ENCODE peak calls at places on chromosomes 4 and X, in eight cellular contexts. E is H1, G is breast epithelium, Z is heart left ventricle, V is esophagus squamous epithelium, Y is A549, Q is GM12878, M is uterus. K is an unnamed sample. For H3K4me1, the result is how much of the 10 kb centered on the place peaks cover.

GRCh38 chrX:54171091-54171490 is 12.0 kb downstream of the FAM120C start:
- DNase-seq in Y (no peak), Q (no peak), G (no peak), Z (no peak), M (no peak), V (no peak), E (no peak), K (no peak)

GRCh38 chr4:84681488-84682274 is 98.8 kb downstream of the CDS1 start:
- DNase-seq in Q (no peak), M (no peak), Y (no peak), Z (no peak), E (no peak), V (no peak), G (no peak), K (no peak)

GRCh38 chr4:128871948-128872347 is 62.4 kb downstream of the JADE1 start:
- DNase-seq in M (no peak), Q (no peak), V (no peak), Y (peak), Z (no peak), E (no peak), G (no peak), K (no peak)

GRCh38 chr4:171031338-171031737 is 781.9 kb upstream of the GALNTL6 start:
- DNase-seq in M (no peak), Z (no peak), E (no peak), V (no peak), G (no peak), Q (no peak), Y (no peak), K (no peak)

GRCh38 chrX:71627588-71628404 is 9.5 kb upstream of the CXCR3 start:
- DNase-seq in E (no peak), Z (no peak), M (no peak), G (no peak), Y (no peak), Q (no peak), V (no peak), K (no peak)

GRCh38 chr4:110625593-110626292 is 2.9 kb upstream of the PITX2 start:
- DNase-seq in V (no peak), Z (no peak), Y (no peak), Q (no peak), M (no peak), E (no peak), G (no peak), K (no peak)

GRCh38 chrX:39361736-39362135 is 560.5 kb downstream of the MID1IP1 start:
- DNase-seq in Z (no peak), E (no peak), Q (no peak), M (no peak), G (no peak), Y (no peak), V (no peak), K (no peak)

GRCh38 chrX:143437439-143437838 is 79.8 kb downstream of the SPANXN3 start:
- DNase-seq in M (no peak), Y (no peak), Q (no peak), G (no peak), V (no peak), Z (no peak), E (no peak), K (no peak)

GRCh38 chr4:141636771-141637460 is 533 bp downstream of the IL15 start:
- DNase-seq in Y (peak), Z (peak), V (no peak), M (peak), Q (no peak), G (peak), E (peak), K (peak)

GRCh38 chr4:141637565-141637964 is 1.2 kb downstream of the IL15 start:
- DNase-seq in Y (no peak), Q (no peak), E (no peak), Z (no peak), M (no peak), G (no peak), V (no peak), K (no peak)

GRCh38 chr4:141630854-141631253 is 5.5 kb upstream of the IL15 start:
- DNase-seq in Y (no peak), Z (no peak), V (no peak), E (no peak), G (no peak), M (no peak), Q (no peak), K (no peak)

GRCh38 chr4:141636077-141636770 is at the start of gene IL15:
- DNase-seq in Z (peak), M (peak), G (peak), V (peak), Q (no peak), E (peak), Y (peak), K (peak)

GRCh38 chr4:141635726-141636076 is 682 bp upstream of the IL15 start:
- DNase-seq in V (no peak), Y (no peak), Q (peak), E (no peak), G (no peak), Z (no peak), M (no peak), K (no peak)
- TF ChIP-seq POLR2A in V (no peak), Y (no peak), Q (no peak), E (no peak), G (no peak), Z (no peak), M (no peak), K (no peak)

DNA sequence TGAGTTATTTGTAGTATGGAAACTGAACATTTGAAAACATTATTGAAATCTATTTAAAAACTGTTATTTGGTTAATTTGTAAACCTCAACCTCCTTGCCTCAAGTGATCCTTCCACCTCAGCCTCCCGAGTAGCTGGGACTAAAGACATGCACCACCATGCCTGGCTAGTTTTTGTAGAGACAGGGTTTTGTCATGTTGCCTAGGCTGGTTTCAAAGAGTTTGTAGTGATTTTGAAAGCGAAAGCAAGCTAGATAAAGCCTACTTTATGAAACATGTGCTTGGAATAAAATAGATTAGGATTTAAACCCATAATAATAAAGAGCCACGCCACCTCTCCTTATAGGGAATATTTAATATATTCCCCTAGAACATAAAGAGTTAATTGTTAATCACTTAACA is 23.5 kb downstream of the ARSJ start:
- DNase-seq in Y (no peak), V (no peak), Z (no peak), E (no peak), M (no peak), Q (peak), G (no peak), K (no peak)
- H3K4me1 ChIP-seq in Y (under half), V (half or more), Z (under half), E (under half), M (under half), Q (under half), G (under half), K (under half)

GRCh38 chr4:7938513-7939376 is 916 bp downstream of the AFAP1 start:
- DNase-seq in Q (no peak), V (no peak), Z (peak), G (no peak), E (no peak), Y (no peak), M (peak), K (peak)
- TF ChIP-seq POLR2A in Q (no peak), V (peak), Z (no peak), G (no peak), E (no peak), Y (no peak), M (no peak), K (no peak)

GRCh38 chr4:113563691-113564378 is 197.7 kb downstream of the CAMK2D start:
- DNase-seq in V (no peak), Y (no peak), Z (no peak), E (no peak), Q (no peak), M (no peak), G (no peak), K (no peak)

GRCh38 chr4:113559947-113560346 is 201.6 kb downstream of the CAMK2D start:
- DNase-seq in Q (no peak), M (no peak), Z (no peak), Y (no peak), V (no peak), E (no peak), G (no peak), K (no peak)

GRCh38 chr4:113561092-113561491 is 200.4 kb downstream of the CAMK2D start:
- DNase-seq in Y (no peak), V (no peak), Q (no peak), M (no peak), E (no peak), G (no peak), Z (no peak), K (no peak)

GRCh38 chr4:113560579-113560978 is 201.0 kb downstream of the CAMK2D start:
- DNase-seq in M (no peak), G (no peak), V (no peak), Z (no peak), E (no peak), Q (no peak), Y (no peak), K (no peak)

GRCh38 chr4:113561758-113562157 is 199.8 kb downstream of the CAMK2D start:
- DNase-seq in Q (no peak), Y (no peak), G (no peak), V (no peak), Z (no peak), M (no peak), E (no peak), K (no peak)
- H3K4me1 ChIP-seq in Q (under half), Y (under half), G (under half), V (under half), Z (under half), M (under half), E (under half), K (under half)

GRCh38 chr4:73341454-73341853 is 62.6 kb upstream of the ALB start:
- DNase-seq in V (no peak), Q (peak), Y (peak), Z (no peak), E (no peak), M (no peak), G (peak), K (peak)
- TF ChIP-seq POLR2A in V (no peak), Q (no peak), Y (no peak), Z (no peak), E (no peak), M (no peak), G (no peak), K (no peak)

GRCh38 chr4:140081582-140082398 is 72.2 kb downstream of the MAML3 start:
- DNase-seq in E (no peak), M (no peak), G (no peak), V (no peak), Q (no peak), Z (no peak), Y (no peak), K (no peak)

GRCh38 chr4:140080883-140081282 is 73.1 kb downstream of the MAML3 start:
- DNase-seq in V (no peak), Z (no peak), G (no peak), E (no peak), Y (no peak), Q (no peak), M (no peak), K (no peak)

GRCh38 chr4:140082399-140082758 is 71.6 kb downstream of the MAML3 start:
- DNase-seq in Z (no peak), E (no peak), V (no peak), G (no peak), M (no peak), Y (no peak), Q (no peak), K (no peak)

GRCh38 chr4:140076307-140076706 is 77.7 kb downstream of the MAML3 start:
- DNase-seq in Z (no peak), V (no peak), Y (no peak), G (no peak), M (no peak), Q (no peak), E (no peak), K (no peak)

DNA sequence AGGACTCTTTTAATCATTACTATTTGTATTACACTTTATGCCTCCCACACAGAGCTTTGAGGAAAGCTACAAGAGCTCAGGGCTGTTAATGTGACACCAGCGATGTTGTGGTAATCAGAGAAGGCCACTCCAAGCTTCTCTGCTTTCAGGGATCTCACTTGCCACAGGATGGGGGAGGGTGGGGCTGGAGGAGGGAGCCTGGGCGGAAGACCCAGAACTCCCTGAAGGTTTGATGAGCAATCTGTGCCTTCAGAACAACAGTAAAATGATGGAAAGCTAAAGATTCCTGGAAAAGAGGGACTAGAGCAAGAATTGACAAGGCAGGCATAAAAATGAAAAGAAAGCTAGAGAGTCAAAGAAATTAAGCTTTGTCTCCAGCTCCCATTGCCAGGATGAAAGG is 75.6 kb downstream of the MAML3 start:
- DNase-seq in G (no peak), M (peak), Z (peak), Y (no peak), E (no peak), Q (no peak), V (no peak), K (no peak)
- H3K4me1 ChIP-seq in G (under half), M (under half), Z (under half), Y (half or more), E (under half), Q (under half), V (under half), K (under half)

K was measured in adrenal gland.